ENCODE peak calls at places on chromosome X, in four cellular contexts. One of them, this sample, is unnamed.

GRCh38 chrX:76183289-76184057 is 10.6 kb downstream of the PBDC1 start:
- DNase-seq in HepG2: peak
- DNase-seq in K562: no peak
- DNase-seq in GM12878: no peak
- DNase-seq in this sample: no peak

GRCh38 chrX:136941396-136942337 is 61.1 kb upstream of the RBMX start:
- DNase-seq in HepG2: no peak
- DNase-seq in K562: no peak
- DNase-seq in GM12878: no peak
- DNase-seq in this sample: no peak

GRCh38 chrX:104166735-104167436 is 633 bp downstream of the FAM199X start:
- DNase-seq in HepG2: no peak
- DNase-seq in K562: peak
- DNase-seq in GM12878: no peak
- DNase-seq in this sample: peak

GRCh38 chrX:115602308-115602707 is 41.3 kb downstream of the PLS3 start:
- DNase-seq in HepG2: no peak
- DNase-seq in K562: no peak
- DNase-seq in GM12878: no peak
- DNase-seq in this sample: no peak

GRCh38 chrX:120857240-120857639 is 18.4 kb downstream of the CT47B1 start:
- DNase-seq in HepG2: no peak
- DNase-seq in K562: no peak
- DNase-seq in GM12878: no peak
- DNase-seq in this sample: peak

GRCh38 chrX:40504801-40505605 is 75.8 kb upstream of the ATP6AP2 start:
- DNase-seq in HepG2: no peak
- DNase-seq in K562: no peak
- DNase-seq in GM12878: peak
- DNase-seq in this sample: no peak

GRCh38 chrX:134294548-134294947 is 57.6 kb downstream of the CCDC160 start:
- DNase-seq in HepG2: no peak
- DNase-seq in K562: peak
- DNase-seq in GM12878: no peak
- DNase-seq in this sample: no peak

GRCh38 chrX:131271274-131271673 is 17.8 kb downstream of the IGSF1 start:
- DNase-seq in HepG2: no peak
- DNase-seq in K562: peak
- DNase-seq in GM12878: no peak
- DNase-seq in this sample: no peak

GRCh38 chrX:32026772-32027171 is 954.9 kb upstream of the FTHL17 start:
- DNase-seq in HepG2: no peak
- DNase-seq in K562: no peak
- DNase-seq in GM12878: no peak
- DNase-seq in this sample: no peak

GRCh38 chrX:7204619-7205018 is 56.7 kb upstream of the PUDP start:
- DNase-seq in HepG2: no peak
- DNase-seq in K562: no peak
- DNase-seq in GM12878: no peak
- DNase-seq in this sample: no peak

GRCh38 chrX:44675364-44676024 is 132.8 kb upstream of the FUNDC1 start:
- DNase-seq in HepG2: no peak
- DNase-seq in K562: peak
- DNase-seq in GM12878: no peak
- DNase-seq in this sample: no peak
- TF ChIP-seq TCF7 in HepG2: no peak
- TF ChIP-seq TCF7 in K562: no peak
- TF ChIP-seq TCF7 in GM12878: no peak
- TF ChIP-seq TCF7 in this sample: no peak

GRCh38 chrX:111101580-111101979 is 5.6 kb downstream of the PAK3 start:
- DNase-seq in HepG2: no peak
- DNase-seq in K562: no peak
- DNase-seq in GM12878: no peak
- DNase-seq in this sample: no peak

GRCh38 chrX:111098874-111099273 is 2.9 kb downstream of the PAK3 start:
- DNase-seq in HepG2: peak
- DNase-seq in K562: peak
- DNase-seq in GM12878: no peak
- DNase-seq in this sample: peak

GRCh38 chrX:111103246-111103645 is 7.3 kb downstream of the PAK3 start:
- DNase-seq in HepG2: no peak
- DNase-seq in K562: no peak
- DNase-seq in GM12878: no peak
- DNase-seq in this sample: no peak

GRCh38 chrX:111102636-111103035 is 6.6 kb downstream of the PAK3 start:
- DNase-seq in HepG2: no peak
- DNase-seq in K562: no peak
- DNase-seq in GM12878: no peak
- DNase-seq in this sample: no peak

DNA sequence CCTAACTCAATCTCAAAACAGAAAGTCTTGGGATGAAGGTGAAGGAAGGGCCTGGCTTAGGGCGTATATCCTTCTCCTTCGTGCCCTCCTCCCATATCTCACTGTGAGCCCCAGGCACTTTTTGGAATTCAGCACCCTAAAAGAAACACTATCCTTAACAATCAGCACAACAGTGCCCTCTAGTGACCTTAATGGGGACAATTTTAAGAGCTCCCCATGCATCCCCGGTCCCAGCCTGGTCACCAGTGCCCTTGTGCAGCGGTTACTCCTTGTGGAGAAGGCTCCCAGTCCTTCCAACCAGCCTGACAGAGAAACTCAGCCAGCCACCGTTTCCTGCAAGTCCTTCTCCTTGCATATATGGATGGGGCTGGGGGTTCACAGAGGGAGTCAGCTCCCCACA is 4.2 kb downstream of the PAK3 start:
- DNase-seq in HepG2: peak
- DNase-seq in K562: peak
- DNase-seq in GM12878: no peak
- DNase-seq in this sample: peak
- TF ChIP-seq TCF7 in HepG2: no peak
- TF ChIP-seq TCF7 in K562: no peak
- TF ChIP-seq TCF7 in GM12878: no peak
- TF ChIP-seq TCF7 in this sample: no peak

GRCh38 chrX:24396930-24397277 is 36.5 kb downstream of the SUPT20HL1 start:
- DNase-seq in HepG2: no peak
- DNase-seq in K562: no peak
- DNase-seq in GM12878: no peak
- DNase-seq in this sample: no peak
- TF ChIP-seq TCF7 in HepG2: no peak
- TF ChIP-seq TCF7 in K562: no peak
- TF ChIP-seq TCF7 in GM12878: no peak
- TF ChIP-seq TCF7 in this sample: no peak

GRCh38 chrX:82648062-82648461 is 860.0 kb upstream of the POU3F4 start:
- DNase-seq in HepG2: no peak
- DNase-seq in K562: no peak
- DNase-seq in GM12878: no peak
- DNase-seq in this sample: no peak
- TF ChIP-seq TCF7 in HepG2: no peak
- TF ChIP-seq TCF7 in K562: no peak
- TF ChIP-seq TCF7 in GM12878: no peak
- TF ChIP-seq TCF7 in this sample: no peak

GRCh38 chrX:56728752-56729151 is 291 bp upstream of the NBDY start:
- DNase-seq in HepG2: no peak
- DNase-seq in K562: no peak
- DNase-seq in GM12878: no peak
- DNase-seq in this sample: no peak

GRCh38 chrX:56726609-56727008 is 2.4 kb upstream of the NBDY start:
- DNase-seq in HepG2: peak
- DNase-seq in K562: peak
- DNase-seq in GM12878: no peak
- DNase-seq in this sample: no peak

GRCh38 chrX:56728321-56728720 is 722 bp upstream of the NBDY start:
- DNase-seq in HepG2: no peak
- DNase-seq in K562: no peak
- DNase-seq in GM12878: no peak
- DNase-seq in this sample: no peak

GRCh38 chrX:56727531-56727930 is 1.5 kb upstream of the NBDY start:
- DNase-seq in HepG2: no peak
- DNase-seq in K562: no peak
- DNase-seq in GM12878: no peak
- DNase-seq in this sample: no peak

GRCh38 chrX:56729152-56729557 is at the start of gene NBDY:
- DNase-seq in HepG2: no peak
- DNase-seq in K562: peak
- DNase-seq in GM12878: no peak
- DNase-seq in this sample: peak
- TF ChIP-seq TCF7 in HepG2: no peak
- TF ChIP-seq TCF7 in K562: no peak
- TF ChIP-seq TCF7 in GM12878: no peak
- TF ChIP-seq TCF7 in this sample: no peak

GRCh38 chrX:54891573-54891972 is 29.1 kb upstream of the TRO start:
- DNase-seq in HepG2: peak
- DNase-seq in K562: peak
- DNase-seq in GM12878: no peak
- DNase-seq in this sample: no peak
- TF ChIP-seq TCF7 in HepG2: no peak
- TF ChIP-seq TCF7 in K562: no peak
- TF ChIP-seq TCF7 in GM12878: no peak
- TF ChIP-seq TCF7 in this sample: no peak

GRCh38 chrX:150352581-150352980 is 10.5 kb upstream of the MAMLD1 start:
- DNase-seq in HepG2: no peak
- DNase-seq in K562: no peak
- DNase-seq in GM12878: no peak
- DNase-seq in this sample: no peak
- TF ChIP-seq TCF7 in HepG2: no peak
- TF ChIP-seq TCF7 in K562: no peak
- TF ChIP-seq TCF7 in GM12878: no peak
- TF ChIP-seq TCF7 in this sample: no peak